ENCODE peak calls at places on chromosome 20, in nine cellular contexts. F is AG04450; J is Peyer's patch; X is WTC11; K is stimulated activated CD4-positive, alpha-beta T cell treated with anti-CD3 and anti-CD28 coated beads, Interleukin-1b, Interleukin-23, amount 100 ng/mL, for 1 hour; W is fibroblast of lung; Z is glomerular endothelial cell; A is neural progenitor cell; R is NCI-H1105 treated with DMSO at 0.1 percent for 48 hours. P is an unnamed sample.

GRCh38 chr20:36113015-36113414 is 41.5 kb upstream of the EPB41L1 start:
- DNase-seq in X (no peak), R (no peak), K (no peak), Z (no peak), F (no peak), W (no peak), A (no peak), J (no peak), P (no peak)

GRCh38 chr20:34977365-34978091 is 21.9 kb downstream of the MYH7B start:
- DNase-seq in X (no peak), A (no peak), F (no peak), Z (no peak), K (no peak), R (no peak), J (no peak), W (no peak), P (no peak)

GRCh38 chr20:18613553-18613952 is 25.7 kb downstream of the DTD1 start:
- DNase-seq in W (no peak), A (no peak), Z (no peak), K (no peak), J (no peak), X (no peak), F (no peak), R (no peak), P (no peak)

GRCh38 chr20:15594296-15594695 is 979.0 kb downstream of the KIF16B start:
- DNase-seq in X (no peak), F (no peak), K (no peak), Z (no peak), A (no peak), R (no peak), W (no peak), J (no peak), P (no peak)

GRCh38 chr20:41733151-41733550 is 115.0 kb upstream of the CHD6 start:
- DNase-seq in R (no peak), A (no peak), W (no peak), F (no peak), J (no peak), X (no peak), K (no peak), Z (no peak), P (no peak)

GRCh38 chr20:45254867-45255266 is 503 bp upstream of the SLPI start:
- DNase-seq in A (peak; percentile 18), W (peak; percentile 56), K (no peak), F (no peak), X (no peak), J (no peak), R (no peak), Z (no peak), P (no peak)

GRCh38 chr20:49207071-49207470 is 12.1 kb upstream of the DDX27 start:
- DNase-seq in W (no peak), Z (no peak), A (no peak), J (no peak), F (no peak), R (no peak), X (peak; percentile 53), K (no peak), P (no peak)

GRCh38 chr20:44576297-44576696 is 6.1 kb upstream of the PKIG start:
- DNase-seq in J (no peak), X (no peak), K (no peak), A (no peak), W (peak; percentile 81), F (no peak), R (no peak), Z (no peak), P (no peak)

GRCh38 chr20:15494841-15495240 is 1078.4 kb downstream of the KIF16B start:
- DNase-seq in J (no peak), F (no peak), A (no peak), W (no peak), K (no peak), Z (no peak), R (no peak), X (no peak), P (no peak)

GRCh38 chr20:46169245-46170171 is 51.4 kb downstream of the CD40 start:
- DNase-seq in A (no peak), X (no peak), K (no peak), J (no peak), Z (no peak), W (no peak), R (no peak), F (no peak), P (no peak)

GRCh38 chr20:49832632-49833327 is 20.2 kb downstream of the SLC9A8 start:
- DNase-seq in A (no peak), X (no peak), F (no peak), J (no peak), Z (no peak), K (no peak), W (peak; percentile 26), R (no peak), P (no peak)

GRCh38 chr20:41447026-41447425 is 80.4 kb upstream of the EMILIN3 start:
- DNase-seq in R (no peak), A (no peak), W (no peak), K (no peak), Z (no peak), X (no peak), J (no peak), F (no peak), P (no peak)

GRCh38 chr20:2671977-2672376 is 8.0 kb upstream of the IDH3B start:
- DNase-seq in J (no peak), K (no peak), F (no peak), R (no peak), Z (no peak), W (no peak), X (peak; percentile 66), A (peak; percentile 40), P (no peak)

GRCh38 chr20:25309395-25310267 is 61.7 kb downstream of the PYGB start:
- DNase-seq in K (no peak), R (no peak), X (no peak), J (peak; percentile 85), A (no peak), W (peak; percentile 90), Z (no peak), F (no peak), P (no peak)

GRCh38 chr20:1005452-1006027 is 3.4 kb upstream of the RSPO4 start:
- DNase-seq in J (peak; percentile 53), K (no peak), Z (no peak), X (peak; percentile 69), R (peak; percentile 48), W (peak; percentile 2), A (peak; percentile 82), F (no peak), P (peak; percentile 75)

P was measured in NT2/D1.